ENCODE peak calls at places on chromosomes 2 and 18, in six cellular contexts. Q, C, A, N, I and X are unnamed samples.

GRCh38 chr18:76821356-76821874 is 942 bp upstream of the ZNF236 start:
- DNase-seq in N (no peak), C (no peak), A (no peak), Q (no peak), I (no peak), X (no peak)

GRCh38 chr2:31296641-31297287 is 62.8 kb downstream of the EHD3 start:
- DNase-seq in C (no peak), Q (peak; percentile 48), N (no peak), A (no peak), I (no peak), X (no peak)

GRCh38 chr2:109013046-109013445 is 24.0 kb upstream of the EDAR start:
- DNase-seq in Q (no peak), I (no peak), N (no peak), A (no peak), C (no peak), X (no peak)

GRCh38 chr2:157672129-157672528 is 43.5 kb upstream of the ACVR1C start:
- DNase-seq in I (no peak), A (no peak), C (no peak), N (no peak), Q (no peak), X (no peak)

GRCh38 chr2:52862801-52863200 is 904.8 kb upstream of the CHAC2 start:
- DNase-seq in Q (peak; percentile 68), A (no peak), I (no peak), C (no peak), N (no peak), X (no peak)

GRCh38 chr18:43393174-43393573 is 115.9 kb upstream of the SYT4 start:
- DNase-seq in C (no peak), A (no peak), Q (peak; percentile 16), I (peak; percentile 16), N (no peak), X (no peak)

GRCh38 chr2:31957748-31958717 is 52.8 kb downstream of the MEMO1 start:
- DNase-seq in N (no peak), A (no peak), I (no peak), C (no peak), Q (no peak), X (no peak)

GRCh38 chr18:58761241-58761969 is 90.1 kb downstream of the MALT1 start:
- DNase-seq in C (no peak), I (no peak), A (no peak), N (no peak), Q (no peak), X (peak; percentile 61)

GRCh38 chr2:236917164-236917563 is 168.5 kb upstream of the COPS8 start:
- DNase-seq in N (no peak), A (no peak), I (no peak), C (no peak), Q (no peak), X (no peak)

GRCh38 chr2:44934024-44934423 is 7.5 kb upstream of the SIX3 start:
- DNase-seq in N (no peak), A (no peak), Q (no peak), I (no peak), C (peak; percentile 90), X (no peak)

GRCh38 chr2:223203971-223204370 is 152.0 kb downstream of the KCNE4 start:
- DNase-seq in C (no peak), I (no peak), Q (peak; percentile 10), A (peak; percentile 4), N (no peak), X (no peak)

GRCh38 chr2:20542761-20543578 is 96.1 kb downstream of the RHOB start:
- DNase-seq in N (peak; percentile 56), C (no peak), I (peak; percentile 31), Q (no peak), A (no peak), X (peak; percentile 64)

GRCh38 chr2:176774768-176775453 is 437.7 kb upstream of the HNRNPA3 start:
- DNase-seq in C (no peak), I (no peak), A (no peak), N (no peak), Q (no peak), X (no peak)

GRCh38 chr2:96320326-96321229 is 4.5 kb upstream of the ITPRIPL1 start:
- DNase-seq in A (no peak), Q (no peak), N (no peak), I (no peak), C (peak; percentile 17), X (no peak)

GRCh38 chr2:3278521-3279218 is 98.9 kb downstream of the EIPR1 start:
- DNase-seq in C (no peak), Q (no peak), A (no peak), N (no peak), I (no peak), X (no peak)

GRCh38 chr18:4640349-4641012 is 185.4 kb upstream of the DLGAP1 start:
- DNase-seq in A (no peak), C (peak; percentile 12), N (no peak), I (no peak), Q (no peak), X (no peak)

GRCh38 chr2:137194111-137194510 is 428.8 kb downstream of the THSD7B start:
- DNase-seq in N (no peak), C (peak; percentile 23), I (no peak), Q (no peak), A (no peak), X (no peak)

GRCh38 chr18:63683152-63683551 is 19.6 kb upstream of the SERPINB11 start:
- DNase-seq in C (peak; percentile 47), Q (peak; percentile 91), A (peak; percentile 94), I (no peak), N (no peak), X (no peak)

GRCh38 chr2:10700078-10700803 is 10.5 kb upstream of the NOL10 start:
- DNase-seq in N (no peak), I (no peak), C (no peak), A (no peak), Q (no peak), X (no peak)

GRCh38 chr2:240735476-240735875 is 43.8 kb downstream of the AQP12A start:
- DNase-seq in C (no peak), N (no peak), A (no peak), Q (no peak), I (no peak), X (no peak)

GRCh38 chr2:240732184-240732583 is 40.5 kb downstream of the AQP12A start:
- DNase-seq in A (no peak), I (no peak), C (no peak), N (no peak), Q (no peak), X (no peak)

GRCh38 chr2:240734756-240735155 is 43.1 kb downstream of the AQP12A start:
- DNase-seq in A (no peak), N (no peak), C (no peak), I (no peak), Q (no peak), X (no peak)

GRCh38 chr2:240732911-240733622 is 41.4 kb downstream of the AQP12A start:
- DNase-seq in A (no peak), N (no peak), I (no peak), Q (no peak), C (no peak), X (no peak)

DNA sequence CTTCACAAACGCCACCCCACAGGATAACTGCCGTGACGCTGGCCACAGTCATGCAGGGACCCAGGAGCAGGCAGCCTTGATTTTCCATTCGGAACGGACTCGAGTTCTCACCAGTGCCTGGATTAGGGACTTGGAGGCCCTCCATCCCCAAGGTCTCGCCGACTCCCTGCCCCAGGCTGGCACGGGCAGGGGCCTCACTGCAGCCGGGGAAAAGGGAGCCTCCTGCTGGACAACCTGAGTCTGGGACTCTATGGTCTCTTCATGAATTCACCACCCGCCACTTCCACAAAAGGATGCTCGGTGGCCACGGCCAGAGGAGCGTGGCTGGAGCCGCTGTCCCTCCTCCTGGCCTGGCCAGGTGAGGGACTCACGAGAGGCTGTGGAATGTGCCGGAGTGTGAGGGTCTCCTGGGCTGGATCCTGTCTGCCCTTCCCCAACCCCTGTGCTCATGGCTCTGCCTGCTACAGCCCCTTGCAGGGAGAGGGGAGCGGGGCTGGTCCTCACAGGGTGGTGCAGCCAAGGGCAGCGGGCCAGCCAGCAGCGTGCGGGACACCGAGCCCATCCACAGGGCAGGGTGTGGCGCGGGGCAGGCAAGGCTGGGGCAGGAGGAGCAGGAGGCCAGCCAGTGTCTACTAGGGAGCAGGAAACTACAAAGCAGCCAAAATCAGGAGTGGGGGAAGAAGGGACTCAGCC is 42.3 kb downstream of the AQP12A start:
- DNase-seq in C (no peak), A (no peak), Q (no peak), I (no peak), N (no peak), X (no peak)
- TF ChIP-seq CTCF in C (peak; percentile 25), A (no peak), Q (no peak), I (no peak), N (no peak), X (no peak)

DNA sequence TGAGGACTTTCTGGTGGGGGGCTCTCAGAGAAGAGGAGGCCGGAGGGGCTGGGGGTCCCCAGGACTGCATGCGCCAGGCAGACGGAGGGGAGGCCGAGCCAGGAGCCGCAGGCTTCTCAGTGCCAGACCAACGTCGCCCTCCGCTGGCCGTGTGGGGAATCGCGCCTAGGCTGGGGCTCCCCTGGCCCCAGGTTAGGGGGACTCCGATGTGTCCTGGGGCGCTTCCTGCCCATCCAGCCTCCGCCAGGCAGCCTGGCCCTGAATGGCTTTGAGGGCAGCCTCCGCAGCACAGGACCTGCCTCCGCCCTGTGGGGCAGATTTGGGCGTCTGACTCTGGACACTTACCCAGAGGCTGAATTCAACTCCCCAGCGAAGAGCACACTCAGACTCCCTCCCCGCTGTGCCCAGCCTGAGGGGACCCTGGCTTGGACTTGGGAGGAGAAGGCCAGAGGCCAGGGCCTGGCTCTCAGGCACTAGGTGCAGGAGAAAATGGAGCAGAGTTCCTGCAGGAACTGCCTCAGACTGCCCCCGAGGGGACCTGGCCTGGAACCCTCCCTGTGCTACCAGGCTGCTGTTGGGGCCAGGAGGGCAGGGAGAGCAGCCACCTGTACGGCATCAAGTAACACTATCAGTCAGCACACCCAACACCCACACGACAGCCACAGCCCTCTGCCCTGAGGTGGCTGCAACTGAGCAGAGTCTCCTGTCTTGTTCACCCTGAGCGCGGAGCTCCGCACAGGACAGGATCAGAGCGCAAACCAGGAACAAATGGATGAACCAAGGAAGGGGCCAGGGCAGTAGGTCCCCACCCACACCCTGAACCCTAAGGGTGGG is 621 bp upstream of the TEKT4 start:
- DNase-seq in A (no peak), C (peak; percentile 77), N (no peak), Q (no peak), I (no peak), X (no peak)
- TF ChIP-seq CTCF in A (peak; percentile 29), C (peak; percentile 82), N (no peak), Q (peak; percentile 29), I (no peak), X (no peak)

GRCh38 chr2:28419705-28420270 is 27.1 kb downstream of the FOSL2 start:
- DNase-seq in N (no peak), A (no peak), Q (no peak), C (no peak), I (no peak), X (no peak)
- TF ChIP-seq CTCF in N (no peak), A (no peak), Q (no peak), C (no peak), I (no peak), X (no peak)

GRCh38 chr2:164060031-164060430 is 324.2 kb upstream of the FIGN start:
- DNase-seq in C (no peak), I (no peak), Q (no peak), A (no peak), N (no peak), X (no peak)

GRCh38 chr2:164065038-164065437 is 329.2 kb upstream of the FIGN start:
- DNase-seq in A (no peak), C (no peak), I (no peak), N (no peak), Q (no peak), X (no peak)

GRCh38 chr2:164066095-164066494 is 330.3 kb upstream of the FIGN start:
- DNase-seq in N (no peak), I (no peak), Q (no peak), C (no peak), A (no peak), X (no peak)

GRCh38 chr2:164055623-164056022 is 319.8 kb upstream of the FIGN start:
- DNase-seq in C (no peak), I (no peak), N (no peak), Q (no peak), A (no peak), X (no peak)

GRCh38 chr2:164061129-164061746 is 325.4 kb upstream of the FIGN start:
- DNase-seq in C (peak; percentile 88), N (peak; percentile 23), A (no peak), I (no peak), Q (peak; percentile 61), X (no peak)
- TF ChIP-seq CTCF in C (peak; percentile 88), N (peak; percentile 58), A (peak; percentile 63), I (no peak), Q (peak; percentile 72), X (peak; percentile 35)